ENCODE peak calls at places on chromosomes 5 and 9, in eight cellular contexts. One of them, this sample, is unnamed.

GRCh38 chr9:80622508-80622907 is 1050.7 kb downstream of the TLE4 start:
- DNase-seq in SJSA1: no peak
- DNase-seq in substantia nigra: no peak
- DNase-seq in Peyer's patch: no peak
- DNase-seq in tibial nerve: no peak
- DNase-seq in IMR-90: no peak
- DNase-seq in PC-3: no peak
- DNase-seq in heart right ventricle: no peak
- DNase-seq in this sample: no peak

GRCh38 chr5:989961-990530 is 18.6 kb upstream of the NKD2 start:
- DNase-seq in SJSA1: peak; percentile 48
- DNase-seq in substantia nigra: no peak
- DNase-seq in Peyer's patch: no peak
- DNase-seq in tibial nerve: no peak
- DNase-seq in IMR-90: no peak
- DNase-seq in PC-3: peak; percentile 15
- DNase-seq in heart right ventricle: peak; percentile 73
- DNase-seq in this sample: peak; percentile 14

GRCh38 chr9:135083831-135084230 is 3.6 kb upstream of the OLFM1 start:
- DNase-seq in SJSA1: no peak
- DNase-seq in substantia nigra: peak; percentile 81
- DNase-seq in Peyer's patch: no peak
- DNase-seq in tibial nerve: no peak
- DNase-seq in IMR-90: no peak
- DNase-seq in PC-3: no peak
- DNase-seq in heart right ventricle: no peak
- DNase-seq in this sample: no peak

GRCh38 chr5:127941646-127942045 is 141.9 kb upstream of the SLC12A2 start:
- DNase-seq in SJSA1: peak; percentile 81
- DNase-seq in substantia nigra: peak; percentile 40
- DNase-seq in Peyer's patch: no peak
- DNase-seq in tibial nerve: no peak
- DNase-seq in IMR-90: no peak
- DNase-seq in PC-3: peak; percentile 58
- DNase-seq in heart right ventricle: no peak
- DNase-seq in this sample: no peak

GRCh38 chr5:43232943-43233833 is 41.2 kb downstream of the NIM1K start:
- DNase-seq in SJSA1: no peak
- DNase-seq in substantia nigra: peak; percentile 70
- DNase-seq in Peyer's patch: no peak
- DNase-seq in tibial nerve: no peak
- DNase-seq in IMR-90: no peak
- DNase-seq in PC-3: no peak
- DNase-seq in heart right ventricle: no peak
- DNase-seq in this sample: no peak

GRCh38 chr5:143426437-143426991 is 23.0 kb upstream of the NR3C1 start:
- DNase-seq in SJSA1: no peak
- DNase-seq in substantia nigra: no peak
- DNase-seq in Peyer's patch: no peak
- DNase-seq in tibial nerve: no peak
- DNase-seq in IMR-90: no peak
- DNase-seq in PC-3: no peak
- DNase-seq in heart right ventricle: no peak
- DNase-seq in this sample: no peak

GRCh38 chr9:36136277-36136893 is at the start of gene GLIPR2:
- DNase-seq in SJSA1: peak; percentile 58
- DNase-seq in substantia nigra: peak; percentile 78
- DNase-seq in Peyer's patch: peak; percentile 82
- DNase-seq in tibial nerve: peak; percentile 64
- DNase-seq in IMR-90: peak; percentile 65
- DNase-seq in PC-3: peak; percentile 64
- DNase-seq in heart right ventricle: peak; percentile 81
- DNase-seq in this sample: peak; percentile 67

GRCh38 chr9:106885451-106885850 is 22.5 kb downstream of the ZNF462 start:
- DNase-seq in SJSA1: no peak
- DNase-seq in substantia nigra: no peak
- DNase-seq in Peyer's patch: no peak
- DNase-seq in tibial nerve: no peak
- DNase-seq in IMR-90: peak; percentile 95
- DNase-seq in PC-3: peak; percentile 70
- DNase-seq in heart right ventricle: no peak
- DNase-seq in this sample: no peak

GRCh38 chr5:32339198-32339597 is 26.5 kb upstream of the MTMR12 start:
- DNase-seq in SJSA1: no peak
- DNase-seq in substantia nigra: no peak
- DNase-seq in Peyer's patch: no peak
- DNase-seq in tibial nerve: no peak
- DNase-seq in IMR-90: peak; percentile 16
- DNase-seq in PC-3: peak; percentile 55
- DNase-seq in heart right ventricle: no peak
- DNase-seq in this sample: no peak

GRCh38 chr5:110347781-110348180 is 378.7 kb downstream of the TMEM232 start:
- DNase-seq in SJSA1: no peak
- DNase-seq in substantia nigra: no peak
- DNase-seq in Peyer's patch: no peak
- DNase-seq in tibial nerve: no peak
- DNase-seq in IMR-90: no peak
- DNase-seq in PC-3: no peak
- DNase-seq in heart right ventricle: no peak
- DNase-seq in this sample: no peak

GRCh38 chr5:149374303-149374702 is 4.8 kb downstream of the IL17B start:
- DNase-seq in SJSA1: no peak
- DNase-seq in substantia nigra: no peak
- DNase-seq in Peyer's patch: no peak
- DNase-seq in tibial nerve: no peak
- DNase-seq in IMR-90: no peak
- DNase-seq in PC-3: no peak
- DNase-seq in heart right ventricle: no peak
- DNase-seq in this sample: no peak

GRCh38 chr5:102758576-102758975 is 3.5 kb downstream of the PAM start:
- DNase-seq in SJSA1: no peak
- DNase-seq in substantia nigra: no peak
- DNase-seq in Peyer's patch: no peak
- DNase-seq in tibial nerve: no peak
- DNase-seq in IMR-90: peak; percentile 77
- DNase-seq in PC-3: no peak
- DNase-seq in heart right ventricle: no peak
- DNase-seq in this sample: no peak

GRCh38 chr5:150401376-150402201 is 11.1 kb downstream of the CD74 start:
- DNase-seq in SJSA1: no peak
- DNase-seq in substantia nigra: no peak
- DNase-seq in Peyer's patch: no peak
- DNase-seq in tibial nerve: no peak
- DNase-seq in IMR-90: no peak
- DNase-seq in PC-3: no peak
- DNase-seq in heart right ventricle: no peak
- DNase-seq in this sample: no peak

GRCh38 chr9:129343697-129344375 is 165.8 kb upstream of the IER5L start:
- DNase-seq in SJSA1: no peak
- DNase-seq in substantia nigra: no peak
- DNase-seq in Peyer's patch: no peak
- DNase-seq in tibial nerve: peak; percentile 46
- DNase-seq in IMR-90: no peak
- DNase-seq in PC-3: no peak
- DNase-seq in heart right ventricle: peak; percentile 60
- DNase-seq in this sample: no peak

GRCh38 chr5:8585230-8586018 is 716.5 kb downstream of the MTRR start:
- DNase-seq in SJSA1: no peak
- DNase-seq in substantia nigra: no peak
- DNase-seq in Peyer's patch: no peak
- DNase-seq in tibial nerve: no peak
- DNase-seq in IMR-90: no peak
- DNase-seq in PC-3: peak; percentile 31
- DNase-seq in heart right ventricle: no peak
- DNase-seq in this sample: no peak

GRCh38 chr5:96852769-96853168 is 23.5 kb upstream of the ERAP2 start:
- DNase-seq in SJSA1: no peak
- DNase-seq in substantia nigra: no peak
- DNase-seq in Peyer's patch: no peak
- DNase-seq in tibial nerve: no peak
- DNase-seq in IMR-90: peak; percentile 62
- DNase-seq in PC-3: peak; percentile 61
- DNase-seq in heart right ventricle: no peak
- DNase-seq in this sample: no peak

GRCh38 chr9:136575626-136576268 is 29.9 kb upstream of the NOTCH1 start:
- DNase-seq in SJSA1: no peak
- DNase-seq in substantia nigra: no peak
- DNase-seq in Peyer's patch: no peak
- DNase-seq in tibial nerve: no peak
- DNase-seq in IMR-90: no peak
- DNase-seq in PC-3: no peak
- DNase-seq in heart right ventricle: peak; percentile 15
- DNase-seq in this sample: no peak

GRCh38 chr9:136577941-136578619 is 32.2 kb upstream of the NOTCH1 start:
- DNase-seq in SJSA1: no peak
- DNase-seq in substantia nigra: no peak
- DNase-seq in Peyer's patch: no peak
- DNase-seq in tibial nerve: no peak
- DNase-seq in IMR-90: no peak
- DNase-seq in PC-3: no peak
- DNase-seq in heart right ventricle: peak; percentile 12
- DNase-seq in this sample: no peak

GRCh38 chr9:136578620-136578914 is 32.7 kb upstream of the NOTCH1 start:
- DNase-seq in SJSA1: no peak
- DNase-seq in substantia nigra: no peak
- DNase-seq in Peyer's patch: no peak
- DNase-seq in tibial nerve: no peak
- DNase-seq in IMR-90: no peak
- DNase-seq in PC-3: no peak
- DNase-seq in heart right ventricle: no peak
- DNase-seq in this sample: no peak

GRCh38 chr9:136578915-136579637 is 33.2 kb upstream of the NOTCH1 start:
- DNase-seq in SJSA1: no peak
- DNase-seq in substantia nigra: no peak
- DNase-seq in Peyer's patch: no peak
- DNase-seq in tibial nerve: no peak
- DNase-seq in IMR-90: no peak
- DNase-seq in PC-3: peak; percentile 11
- DNase-seq in heart right ventricle: peak; percentile 59
- DNase-seq in this sample: no peak

GRCh38 chr9:136576269-136576626 is 30.4 kb upstream of the NOTCH1 start:
- DNase-seq in SJSA1: no peak
- DNase-seq in substantia nigra: no peak
- DNase-seq in Peyer's patch: no peak
- DNase-seq in tibial nerve: no peak
- DNase-seq in IMR-90: peak; percentile 33
- DNase-seq in PC-3: peak; percentile 77
- DNase-seq in heart right ventricle: no peak
- DNase-seq in this sample: no peak
- H3K27ac ChIP-seq in SJSA1: no peak overlapping the region
- H3K27ac ChIP-seq in substantia nigra: no peak overlapping the region
- H3K27ac ChIP-seq in Peyer's patch: no peak overlapping the region
- H3K27ac ChIP-seq in tibial nerve: no peak overlapping the region
- H3K27ac ChIP-seq in IMR-90: no peak overlapping the region
- H3K27ac ChIP-seq in PC-3: no peak overlapping the region
- H3K27ac ChIP-seq in heart right ventricle: no peak overlapping the region
- H3K27ac ChIP-seq in this sample: no peak overlapping the region

DNA sequence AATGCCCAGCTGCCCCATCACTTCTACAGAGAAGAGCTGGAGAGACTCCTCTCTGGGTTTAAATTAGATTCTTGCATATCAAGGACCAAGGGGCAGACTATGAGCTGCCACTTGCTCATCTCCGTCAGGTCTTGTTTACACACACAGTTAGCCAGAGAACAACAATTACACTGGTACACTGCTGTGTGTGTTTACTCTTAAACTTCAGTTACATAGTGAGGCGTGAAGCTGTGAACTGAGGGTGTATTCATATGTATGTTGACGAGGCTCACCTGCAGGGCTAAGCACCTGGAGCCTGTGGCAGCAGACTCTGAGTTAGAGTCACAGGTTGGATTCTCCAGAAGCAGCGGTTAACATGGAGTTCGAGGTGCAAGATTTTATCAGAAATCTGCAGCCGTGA is 155.4 kb upstream of the ANKH start:
- DNase-seq in SJSA1: no peak
- DNase-seq in substantia nigra: no peak
- DNase-seq in Peyer's patch: no peak
- DNase-seq in tibial nerve: no peak
- DNase-seq in IMR-90: no peak
- DNase-seq in PC-3: no peak
- DNase-seq in heart right ventricle: no peak
- DNase-seq in this sample: no peak
- H3K27ac ChIP-seq in SJSA1: no peak overlapping the region
- H3K27ac ChIP-seq in substantia nigra: no peak overlapping the region
- H3K27ac ChIP-seq in Peyer's patch: no peak overlapping the region
- H3K27ac ChIP-seq in tibial nerve: no peak overlapping the region
- H3K27ac ChIP-seq in IMR-90: no peak overlapping the region
- H3K27ac ChIP-seq in PC-3: no peak overlapping the region
- H3K27ac ChIP-seq in heart right ventricle: no peak overlapping the region
- H3K27ac ChIP-seq in this sample: no peak overlapping the region

DNA sequence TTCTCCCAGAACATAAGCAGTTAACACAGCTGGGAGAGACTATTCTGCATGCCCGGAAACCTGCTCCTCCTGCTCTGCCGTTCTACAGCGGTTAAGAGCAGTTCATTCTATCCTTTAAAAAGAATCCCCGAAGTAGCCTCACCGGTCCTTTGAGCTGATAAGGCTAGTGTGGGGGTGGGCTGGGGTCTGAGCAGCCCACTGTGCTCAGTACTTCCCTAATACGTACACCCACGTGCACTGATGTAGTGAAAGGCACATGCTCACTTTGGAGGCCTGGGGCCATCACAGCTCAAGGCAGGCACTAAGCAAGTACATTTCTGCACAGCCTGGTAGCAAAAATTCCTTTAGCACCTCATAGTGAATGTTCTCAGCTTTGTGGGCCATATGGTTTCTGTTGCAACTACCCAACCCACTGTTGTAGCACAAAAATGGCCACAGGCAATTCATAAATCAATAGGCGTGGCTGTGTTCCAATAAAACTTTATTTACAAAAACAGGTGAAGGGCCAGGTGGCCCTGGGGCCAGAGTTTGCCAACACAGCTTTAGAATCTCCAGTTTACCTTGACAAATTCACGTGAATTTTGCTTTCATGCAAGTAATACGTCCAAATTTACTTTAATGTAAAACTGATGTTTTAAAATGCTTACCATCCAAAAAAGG is 136.4 kb downstream of the ZNF354C start:
- DNase-seq in SJSA1: no peak
- DNase-seq in substantia nigra: no peak
- DNase-seq in Peyer's patch: no peak
- DNase-seq in tibial nerve: no peak
- DNase-seq in IMR-90: no peak
- DNase-seq in PC-3: no peak
- DNase-seq in heart right ventricle: no peak
- DNase-seq in this sample: no peak
- H3K27ac ChIP-seq in SJSA1: no peak overlapping the region
- H3K27ac ChIP-seq in substantia nigra: no peak overlapping the region
- H3K27ac ChIP-seq in Peyer's patch: no peak overlapping the region
- H3K27ac ChIP-seq in tibial nerve: no peak overlapping the region
- H3K27ac ChIP-seq in IMR-90: no peak overlapping the region
- H3K27ac ChIP-seq in PC-3: no peak overlapping the region
- H3K27ac ChIP-seq in heart right ventricle: no peak overlapping the region
- H3K27ac ChIP-seq in this sample: no peak overlapping the region

DNA sequence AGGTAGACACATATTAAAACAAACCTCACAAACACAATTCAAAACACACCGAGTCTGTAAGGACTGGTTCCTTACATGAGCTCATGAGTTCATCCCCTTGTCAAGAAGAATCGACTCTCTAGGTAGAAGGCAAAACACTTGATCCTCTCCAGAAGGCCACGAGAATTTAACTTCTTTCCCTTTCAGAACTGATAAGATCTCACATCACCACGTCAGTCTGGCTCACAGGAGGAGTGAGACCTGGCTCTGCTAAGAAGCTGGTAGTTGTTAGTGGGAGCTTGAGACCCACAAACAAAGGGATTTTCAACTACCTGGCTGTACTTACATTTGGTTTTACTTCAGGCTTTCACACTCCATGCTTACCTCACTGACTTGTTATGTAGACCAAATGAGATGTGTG is 459.2 kb downstream of the ARHGEF28 start:
- DNase-seq in SJSA1: no peak
- DNase-seq in substantia nigra: no peak
- DNase-seq in Peyer's patch: no peak
- DNase-seq in tibial nerve: no peak
- DNase-seq in IMR-90: no peak
- DNase-seq in PC-3: peak; percentile 44
- DNase-seq in heart right ventricle: no peak
- DNase-seq in this sample: no peak
- H3K27ac ChIP-seq in SJSA1: no peak overlapping the region
- H3K27ac ChIP-seq in substantia nigra: no peak overlapping the region
- H3K27ac ChIP-seq in Peyer's patch: no peak overlapping the region
- H3K27ac ChIP-seq in tibial nerve: no peak overlapping the region
- H3K27ac ChIP-seq in IMR-90: no peak overlapping the region
- H3K27ac ChIP-seq in PC-3: no peak overlapping the region
- H3K27ac ChIP-seq in heart right ventricle: no peak overlapping the region
- H3K27ac ChIP-seq in this sample: no peak overlapping the region

This sample was measured in caudate nucleus.